ENCODE peak calls at places on chromosomes 11 and 22, in five cellular contexts. One of them, this sample, is unnamed.

GRCh38 chr11:86091566-86091965 is 22.7 kb upstream of the PICALM start:
- DNase-seq in GM12865: no peak
- DNase-seq in foreskin fibroblast: peak
- DNase-seq in stomach: no peak
- DNase-seq in upper lobe of right lung: no peak
- DNase-seq in this sample: no peak

GRCh38 chr22:30605449-30606110 is 1.4 kb upstream of the TCN2 start:
- DNase-seq in upper lobe of right lung: no peak
- DNase-seq in GM12865: peak
- DNase-seq in stomach: peak
- DNase-seq in foreskin fibroblast: peak
- DNase-seq in this sample: peak

GRCh38 chr22:42743501-42743991 is 22.9 kb upstream of the A4GALT start:
- DNase-seq in GM12865: no peak
- DNase-seq in stomach: no peak
- DNase-seq in foreskin fibroblast: peak
- DNase-seq in upper lobe of right lung: no peak
- DNase-seq in this sample: no peak

GRCh38 chr11:46649180-46649738 is 31.9 kb downstream of the ATG13 start:
- DNase-seq in GM12865: no peak
- DNase-seq in upper lobe of right lung: no peak
- DNase-seq in stomach: no peak
- DNase-seq in foreskin fibroblast: peak
- DNase-seq in this sample: no peak

GRCh38 chr11:83007909-83008580 is 63.7 kb downstream of the RAB30 start:
- DNase-seq in stomach: peak
- DNase-seq in upper lobe of right lung: peak
- DNase-seq in foreskin fibroblast: peak
- DNase-seq in GM12865: peak
- DNase-seq in this sample: no peak

GRCh38 chr11:104096900-104097299 is 60.5 kb downstream of the DDI1 start:
- DNase-seq in GM12865: no peak
- DNase-seq in upper lobe of right lung: no peak
- DNase-seq in foreskin fibroblast: no peak
- DNase-seq in stomach: no peak
- DNase-seq in this sample: no peak

GRCh38 chr11:32069361-32070058 is 21.4 kb upstream of the RCN1 start:
- DNase-seq in GM12865: peak
- DNase-seq in stomach: no peak
- DNase-seq in upper lobe of right lung: no peak
- DNase-seq in foreskin fibroblast: no peak
- DNase-seq in this sample: no peak

GRCh38 chr11:34837246-34837856 is 78.8 kb downstream of the APIP start:
- DNase-seq in stomach: no peak
- DNase-seq in upper lobe of right lung: no peak
- DNase-seq in foreskin fibroblast: peak
- DNase-seq in GM12865: no peak
- DNase-seq in this sample: no peak

GRCh38 chr11:30346068-30346688 is 23.3 kb downstream of the ARL14EP start:
- DNase-seq in stomach: no peak
- DNase-seq in GM12865: peak
- DNase-seq in foreskin fibroblast: peak
- DNase-seq in upper lobe of right lung: no peak
- DNase-seq in this sample: no peak
- TF ChIP-seq CTCF in stomach: no peak
- TF ChIP-seq CTCF in GM12865: peak
- TF ChIP-seq CTCF in foreskin fibroblast: peak
- TF ChIP-seq CTCF in upper lobe of right lung: peak
- TF ChIP-seq CTCF in this sample: peak

GRCh38 chr22:20551805-20552449 is 44.5 kb downstream of the MED15 start:
- DNase-seq in upper lobe of right lung: no peak
- DNase-seq in GM12865: no peak
- DNase-seq in foreskin fibroblast: no peak
- DNase-seq in stomach: no peak
- DNase-seq in this sample: no peak
- TF ChIP-seq CTCF in upper lobe of right lung: peak
- TF ChIP-seq CTCF in GM12865: no peak
- TF ChIP-seq CTCF in foreskin fibroblast: peak
- TF ChIP-seq CTCF in stomach: no peak
- TF ChIP-seq CTCF in this sample: no peak

DNA sequence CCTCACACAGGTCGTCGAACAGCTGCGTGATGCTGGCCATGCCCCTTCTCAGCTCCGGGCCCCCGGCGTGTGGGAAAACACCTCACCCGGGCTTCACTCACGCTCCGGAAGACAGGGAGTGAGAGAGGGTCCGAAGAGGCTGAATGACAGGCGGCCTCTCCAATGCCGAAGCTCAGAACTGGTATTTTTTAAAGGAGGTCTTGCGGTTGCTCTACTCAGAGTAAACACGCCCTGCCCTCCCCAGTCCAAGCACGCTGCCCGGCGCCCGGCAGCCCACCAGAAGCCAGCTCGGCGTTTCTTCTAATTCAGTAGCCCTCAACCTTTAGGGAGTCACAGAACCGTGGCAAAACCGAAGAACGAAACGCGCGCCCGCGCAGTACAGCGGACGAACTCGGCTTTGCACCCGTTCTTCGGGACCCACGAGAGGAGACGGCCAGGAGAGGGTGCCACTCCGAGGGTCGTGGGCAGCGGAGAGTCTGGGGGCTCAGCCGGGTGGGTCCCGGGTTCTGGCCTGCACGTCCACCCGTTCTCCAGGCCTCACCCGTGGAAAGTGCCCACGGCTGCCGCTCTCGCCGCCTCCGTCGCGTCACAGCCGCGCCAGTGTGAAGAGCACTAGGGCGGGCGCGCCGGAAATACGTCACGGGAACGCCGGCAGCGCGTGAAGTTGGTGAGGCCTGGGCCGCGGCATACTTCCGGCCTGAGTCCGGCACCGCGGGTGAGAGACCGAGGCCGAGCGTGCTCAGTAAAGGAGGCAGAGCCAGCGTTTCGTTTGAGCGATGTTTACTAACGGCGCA is at the start of gene TUBGCP6:
- DNase-seq in stomach: peak
- DNase-seq in upper lobe of right lung: peak
- DNase-seq in foreskin fibroblast: peak
- DNase-seq in GM12865: peak
- DNase-seq in this sample: peak
- TF ChIP-seq CTCF in stomach: no peak
- TF ChIP-seq CTCF in upper lobe of right lung: peak
- TF ChIP-seq CTCF in foreskin fibroblast: no peak
- TF ChIP-seq CTCF in GM12865: peak
- TF ChIP-seq CTCF in this sample: no peak

GRCh38 chr11:1705121-1706052 is 8.4 kb downstream of the KRTAP5-6 start:
- DNase-seq in GM12865: peak
- DNase-seq in stomach: no peak
- DNase-seq in foreskin fibroblast: no peak
- DNase-seq in upper lobe of right lung: no peak
- DNase-seq in this sample: no peak

GRCh38 chr11:1703146-1703545 is 6.2 kb downstream of the KRTAP5-6 start:
- DNase-seq in stomach: no peak
- DNase-seq in upper lobe of right lung: no peak
- DNase-seq in GM12865: no peak
- DNase-seq in foreskin fibroblast: no peak
- DNase-seq in this sample: no peak

GRCh38 chr11:1707751-1708150 is 10.8 kb downstream of the KRTAP5-6 start:
- DNase-seq in upper lobe of right lung: no peak
- DNase-seq in foreskin fibroblast: no peak
- DNase-seq in stomach: no peak
- DNase-seq in GM12865: no peak
- DNase-seq in this sample: no peak

GRCh38 chr11:1708716-1709115 is 11.7 kb downstream of the KRTAP5-6 start:
- DNase-seq in GM12865: no peak
- DNase-seq in upper lobe of right lung: no peak
- DNase-seq in foreskin fibroblast: no peak
- DNase-seq in stomach: no peak
- DNase-seq in this sample: no peak

DNA sequence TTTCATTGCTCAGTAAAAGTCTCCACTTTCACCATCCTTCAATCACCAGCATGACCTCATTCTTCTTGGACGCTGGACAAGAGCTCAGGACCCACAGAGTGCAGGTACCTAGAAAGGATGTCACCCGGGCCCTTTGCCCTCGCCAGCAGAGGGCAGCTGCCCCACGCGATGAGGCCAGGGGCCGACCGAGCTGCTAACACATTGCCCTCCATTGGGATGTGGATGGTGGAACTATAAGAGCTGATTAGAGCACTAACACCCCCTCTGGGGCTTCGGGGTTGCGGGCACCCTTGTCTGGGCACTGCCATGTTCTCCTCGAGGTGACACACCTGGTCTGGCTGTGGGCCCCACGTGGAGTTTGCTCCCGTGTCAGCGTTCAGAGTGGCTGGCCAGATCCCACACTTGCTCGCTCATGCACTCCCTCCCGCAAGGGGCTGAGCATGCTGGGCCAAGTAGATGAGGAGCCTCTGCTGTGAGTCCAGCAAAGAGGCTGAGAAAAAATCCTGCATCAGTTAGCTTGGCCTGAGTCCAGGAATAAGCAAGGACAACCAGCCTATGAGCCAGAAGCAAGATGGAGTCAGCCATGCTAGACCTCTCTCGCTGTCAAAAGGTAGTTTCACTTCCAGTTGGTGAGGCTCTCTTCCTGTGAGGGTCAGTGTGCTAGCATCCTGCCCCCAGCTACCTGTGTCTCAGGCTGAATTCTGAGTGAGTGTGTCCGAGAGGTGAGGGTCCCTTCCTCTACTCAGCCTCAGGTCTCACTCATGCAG is 9.8 kb downstream of the KRTAP5-6 start:
- DNase-seq in GM12865: peak
- DNase-seq in foreskin fibroblast: no peak
- DNase-seq in stomach: no peak
- DNase-seq in upper lobe of right lung: no peak
- DNase-seq in this sample: no peak
- TF ChIP-seq CTCF in GM12865: no peak
- TF ChIP-seq CTCF in foreskin fibroblast: peak
- TF ChIP-seq CTCF in stomach: no peak
- TF ChIP-seq CTCF in upper lobe of right lung: peak
- TF ChIP-seq CTCF in this sample: peak

DNA sequence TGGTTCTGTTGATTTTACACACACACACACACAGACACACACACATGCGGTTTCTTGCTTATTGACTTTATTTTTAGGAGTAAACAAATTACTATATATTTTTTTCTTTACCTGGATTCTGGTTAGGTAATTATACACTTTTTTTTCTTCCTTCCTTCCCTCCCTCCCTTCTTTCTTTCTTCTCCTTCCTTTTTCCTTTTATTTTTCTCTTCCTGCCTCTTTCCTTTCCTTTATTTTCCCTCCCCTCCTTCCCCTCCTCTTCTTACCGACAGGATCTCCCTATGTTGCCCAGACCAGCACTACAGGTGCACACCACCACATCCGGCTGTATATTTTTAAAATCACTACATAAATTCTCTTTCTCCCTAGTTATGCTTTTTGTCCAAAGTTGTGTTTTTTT is 3.1 kb upstream of the SPDYC start:
- DNase-seq in GM12865: no peak
- DNase-seq in upper lobe of right lung: no peak
- DNase-seq in stomach: no peak
- DNase-seq in foreskin fibroblast: no peak
- DNase-seq in this sample: no peak
- TF ChIP-seq CTCF in GM12865: no peak
- TF ChIP-seq CTCF in upper lobe of right lung: no peak
- TF ChIP-seq CTCF in stomach: no peak
- TF ChIP-seq CTCF in foreskin fibroblast: no peak
- TF ChIP-seq CTCF in this sample: no peak

GRCh38 chr22:38751422-38752346 is 4.1 kb downstream of the SUN2 start:
- DNase-seq in upper lobe of right lung: peak
- DNase-seq in GM12865: peak
- DNase-seq in foreskin fibroblast: no peak
- DNase-seq in stomach: peak
- DNase-seq in this sample: peak
- TF ChIP-seq CTCF in upper lobe of right lung: no peak
- TF ChIP-seq CTCF in GM12865: no peak
- TF ChIP-seq CTCF in foreskin fibroblast: no peak
- TF ChIP-seq CTCF in stomach: no peak
- TF ChIP-seq CTCF in this sample: no peak

DNA sequence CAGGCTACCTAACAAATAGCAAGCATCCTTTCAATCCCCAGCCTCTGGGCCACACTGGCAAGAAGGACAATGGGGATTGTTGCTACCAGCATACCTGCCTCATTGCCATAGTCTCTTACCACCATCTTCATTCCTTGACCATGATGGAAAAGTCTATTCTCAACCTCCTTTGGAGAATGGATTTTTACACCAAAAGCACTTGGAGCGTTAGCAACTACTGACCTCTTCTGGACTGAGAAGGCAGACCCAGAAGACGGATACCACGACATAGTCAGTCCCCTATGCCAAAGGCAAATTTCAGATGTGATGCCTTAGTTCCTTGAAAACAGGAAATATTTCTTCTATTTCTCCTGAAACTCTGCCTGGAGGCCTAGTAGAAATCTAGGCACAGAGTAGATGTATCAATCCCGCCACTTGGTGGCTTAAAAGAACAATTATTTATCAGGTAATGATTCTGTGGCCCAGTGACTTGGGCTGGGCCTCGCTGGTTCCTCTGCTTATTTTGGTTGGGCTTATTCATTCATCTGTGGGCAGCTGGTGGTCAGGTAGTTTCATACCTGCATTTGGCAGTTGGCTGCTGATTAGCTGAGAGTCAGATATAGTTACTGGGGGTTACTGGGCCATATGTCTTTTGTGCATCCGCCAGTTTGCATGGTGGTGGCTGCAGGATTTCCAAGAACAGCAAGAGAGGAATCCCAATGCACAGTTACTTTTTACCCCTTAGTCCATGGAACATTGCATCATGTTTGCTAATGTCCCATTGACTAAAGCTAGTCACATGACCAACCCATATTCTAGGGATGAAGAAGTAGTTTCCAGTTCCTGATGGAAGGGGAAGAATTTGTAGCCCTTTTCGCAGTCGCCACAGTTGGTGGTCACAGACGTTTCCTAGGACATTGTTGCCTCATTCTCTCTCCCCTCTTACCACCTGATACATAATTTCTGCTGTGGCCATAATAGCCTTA is 75.2 kb downstream of the DHCR7 start:
- DNase-seq in GM12865: peak
- DNase-seq in upper lobe of right lung: no peak
- DNase-seq in stomach: no peak
- DNase-seq in foreskin fibroblast: peak
- DNase-seq in this sample: no peak
- TF ChIP-seq CTCF in GM12865: no peak
- TF ChIP-seq CTCF in upper lobe of right lung: peak
- TF ChIP-seq CTCF in stomach: no peak
- TF ChIP-seq CTCF in foreskin fibroblast: peak
- TF ChIP-seq CTCF in this sample: no peak

GRCh38 chr11:100574894-100575769 is 112.0 kb upstream of the ARHGAP42 start:
- DNase-seq in stomach: no peak
- DNase-seq in GM12865: no peak
- DNase-seq in upper lobe of right lung: no peak
- DNase-seq in foreskin fibroblast: peak
- DNase-seq in this sample: no peak
- TF ChIP-seq CTCF in stomach: no peak
- TF ChIP-seq CTCF in GM12865: no peak
- TF ChIP-seq CTCF in upper lobe of right lung: peak
- TF ChIP-seq CTCF in foreskin fibroblast: peak
- TF ChIP-seq CTCF in this sample: no peak

GRCh38 chr11:44977493-44977984 is 26.9 kb upstream of the TP53I11 start:
- DNase-seq in foreskin fibroblast: no peak
- DNase-seq in upper lobe of right lung: no peak
- DNase-seq in GM12865: no peak
- DNase-seq in stomach: peak
- DNase-seq in this sample: no peak
- TF ChIP-seq CTCF in foreskin fibroblast: peak
- TF ChIP-seq CTCF in upper lobe of right lung: peak
- TF ChIP-seq CTCF in GM12865: no peak
- TF ChIP-seq CTCF in stomach: no peak
- TF ChIP-seq CTCF in this sample: peak

This sample was measured in CD14-positive monocyte.